ENCODE peak calls at places on chromosomes 4 and X, in seven cellular contexts. One of them, this sample, is unnamed.

GRCh38 chr4:152713951-152714705 is 34.3 kb upstream of the TMEM154 start:
- DNase-seq in tibial artery: no peak
- DNase-seq in head of caudate nucleus: no peak
- DNase-seq in memory B cell: no peak
- DNase-seq in GM18507: no peak
- DNase-seq in DMS 273 treated with DMSO at 0.1 percent for 48 hours: no peak
- DNase-seq in T-helper 1 cell: no peak
- DNase-seq in this sample: no peak

GRCh38 chrX:115311139-115311538 is 21.6 kb downstream of the LUZP4 start:
- DNase-seq in tibial artery: no peak
- DNase-seq in head of caudate nucleus: no peak
- DNase-seq in memory B cell: no peak
- DNase-seq in GM18507: no peak
- DNase-seq in DMS 273 treated with DMSO at 0.1 percent for 48 hours: no peak
- DNase-seq in T-helper 1 cell: no peak
- DNase-seq in this sample: no peak

GRCh38 chr4:15963568-15963967 is 593 bp upstream of the FGFBP2 start:
- DNase-seq in tibial artery: no peak
- DNase-seq in head of caudate nucleus: no peak
- DNase-seq in memory B cell: no peak
- DNase-seq in GM18507: no peak
- DNase-seq in DMS 273 treated with DMSO at 0.1 percent for 48 hours: no peak
- DNase-seq in T-helper 1 cell: no peak
- DNase-seq in this sample: no peak

GRCh38 chr4:48064349-48064748 is 47.8 kb downstream of the NIPAL1 start:
- DNase-seq in tibial artery: no peak
- DNase-seq in head of caudate nucleus: no peak
- DNase-seq in memory B cell: no peak
- DNase-seq in GM18507: no peak
- DNase-seq in DMS 273 treated with DMSO at 0.1 percent for 48 hours: no peak
- DNase-seq in T-helper 1 cell: no peak
- DNase-seq in this sample: no peak

GRCh38 chr4:185232370-185232769 is 23.0 kb downstream of the SNX25 start:
- DNase-seq in tibial artery: no peak
- DNase-seq in head of caudate nucleus: no peak
- DNase-seq in memory B cell: no peak
- DNase-seq in GM18507: no peak
- DNase-seq in DMS 273 treated with DMSO at 0.1 percent for 48 hours: no peak
- DNase-seq in T-helper 1 cell: no peak
- DNase-seq in this sample: no peak

GRCh38 chrX:69093960-69094935 is 71.0 kb downstream of the PJA1 start:
- DNase-seq in tibial artery: peak
- DNase-seq in head of caudate nucleus: peak
- DNase-seq in memory B cell: no peak
- DNase-seq in GM18507: peak
- DNase-seq in DMS 273 treated with DMSO at 0.1 percent for 48 hours: peak
- DNase-seq in T-helper 1 cell: no peak
- DNase-seq in this sample: no peak

GRCh38 chrX:40470830-40471429 is 109.8 kb upstream of the ATP6AP2 start:
- DNase-seq in tibial artery: no peak
- DNase-seq in head of caudate nucleus: no peak
- DNase-seq in memory B cell: no peak
- DNase-seq in GM18507: no peak
- DNase-seq in DMS 273 treated with DMSO at 0.1 percent for 48 hours: no peak
- DNase-seq in T-helper 1 cell: no peak
- DNase-seq in this sample: no peak

GRCh38 chr4:183504064-183504929 is 561 bp upstream of the ING2 start:
- DNase-seq in tibial artery: peak
- DNase-seq in head of caudate nucleus: peak
- DNase-seq in memory B cell: peak
- DNase-seq in GM18507: peak
- DNase-seq in DMS 273 treated with DMSO at 0.1 percent for 48 hours: peak
- DNase-seq in T-helper 1 cell: peak
- DNase-seq in this sample: peak

GRCh38 chr4:88320780-88321373 is 36.5 kb upstream of the PPM1K start:
- DNase-seq in tibial artery: peak
- DNase-seq in head of caudate nucleus: no peak
- DNase-seq in memory B cell: peak
- DNase-seq in GM18507: peak
- DNase-seq in DMS 273 treated with DMSO at 0.1 percent for 48 hours: no peak
- DNase-seq in T-helper 1 cell: no peak
- DNase-seq in this sample: no peak

GRCh38 chrX:139211568-139212182 is 318.9 kb upstream of the F9 start:
- DNase-seq in tibial artery: no peak
- DNase-seq in head of caudate nucleus: no peak
- DNase-seq in memory B cell: no peak
- DNase-seq in GM18507: no peak
- DNase-seq in DMS 273 treated with DMSO at 0.1 percent for 48 hours: no peak
- DNase-seq in T-helper 1 cell: no peak
- DNase-seq in this sample: no peak

This sample was measured in suprapubic skin.